ENCODE peak calls at places on chromosomes 11 and 22, in nine cellular contexts. P, W, U, M, I, K, G, Y and L are unnamed samples.

GRCh38 chr22:24588370-24588755 is 4.5 kb downstream of the LRRC75B start:
- DNase-seq in U (no peak), G (peak), I (no peak), M (no peak), Y (no peak), W (no peak), P (no peak), K (peak), L (no peak)

GRCh38 chr11:69335010-69335409 is 41.1 kb downstream of the MYEOV start:
- DNase-seq in M (no peak), K (no peak), W (no peak), Y (no peak), P (no peak), U (no peak), G (no peak), I (no peak), L (peak)

GRCh38 chr11:117443269-117444186 is 115.9 kb downstream of the CEP164 start:
- DNase-seq in K (peak), I (peak), U (no peak), W (peak), P (peak), G (peak), M (peak), Y (peak), L (no peak)

GRCh38 chr11:44568706-44569473 is 3.4 kb downstream of the CD82 start:
- DNase-seq in U (peak), W (peak), K (peak), M (no peak), I (peak), G (peak), P (peak), Y (peak), L (peak)

GRCh38 chr11:64799925-64800632 is 2.9 kb downstream of the MAP4K2 start:
- DNase-seq in M (no peak), I (no peak), P (no peak), G (no peak), U (no peak), W (no peak), Y (peak), K (no peak), L (no peak)

GRCh38 chr11:68256331-68256741 is 15.4 kb downstream of the C11orf24 start:
- DNase-seq in M (no peak), K (no peak), I (peak), G (no peak), U (no peak), W (no peak), Y (peak), P (peak), L (no peak)

GRCh38 chr22:38108561-38109319 is 1.7 kb downstream of the BAIAP2L2 start:
- DNase-seq in G (no peak), I (no peak), P (no peak), Y (no peak), K (no peak), M (no peak), U (no peak), W (no peak), L (no peak)

GRCh38 chr11:93169950-93170561 is 27.7 kb downstream of the SLC36A4 start:
- DNase-seq in G (no peak), I (peak), W (no peak), U (peak), M (no peak), K (peak), Y (peak), P (peak), L (no peak)

GRCh38 chr11:122633219-122633829 is 22.2 kb upstream of the UBASH3B start:
- DNase-seq in U (no peak), I (peak), W (no peak), P (peak), M (no peak), Y (peak), K (peak), G (peak), L (no peak)

GRCh38 chr11:26599421-26599820 is 27.4 kb upstream of the MUC15 start:
- DNase-seq in I (no peak), W (no peak), P (no peak), G (no peak), M (no peak), K (peak), Y (peak), U (no peak), L (no peak)

GRCh38 chr11:126949066-126949945 is 51.3 kb downstream of the KIRREL3 start:
- DNase-seq in W (no peak), G (no peak), U (peak), P (peak), I (peak), Y (no peak), M (no peak), K (peak), L (no peak)

GRCh38 chr11:121473064-121473777 is 20.5 kb upstream of the SORL1-AS1 start:
- DNase-seq in I (peak), Y (peak), U (peak), K (peak), P (peak), G (no peak), M (no peak), W (no peak), L (no peak)

GRCh38 chr22:42933783-42934144 is 76.7 kb upstream of the ARFGAP3 start:
- DNase-seq in I (peak), G (peak), K (peak), W (no peak), U (peak), Y (peak), M (no peak), P (peak), L (no peak)

GRCh38 chr11:13667245-13667644 is 1.2 kb upstream of the FAR1 start:
- DNase-seq in M (no peak), K (peak), I (peak), P (peak), W (no peak), G (no peak), U (no peak), Y (no peak), L (no peak)

DNA sequence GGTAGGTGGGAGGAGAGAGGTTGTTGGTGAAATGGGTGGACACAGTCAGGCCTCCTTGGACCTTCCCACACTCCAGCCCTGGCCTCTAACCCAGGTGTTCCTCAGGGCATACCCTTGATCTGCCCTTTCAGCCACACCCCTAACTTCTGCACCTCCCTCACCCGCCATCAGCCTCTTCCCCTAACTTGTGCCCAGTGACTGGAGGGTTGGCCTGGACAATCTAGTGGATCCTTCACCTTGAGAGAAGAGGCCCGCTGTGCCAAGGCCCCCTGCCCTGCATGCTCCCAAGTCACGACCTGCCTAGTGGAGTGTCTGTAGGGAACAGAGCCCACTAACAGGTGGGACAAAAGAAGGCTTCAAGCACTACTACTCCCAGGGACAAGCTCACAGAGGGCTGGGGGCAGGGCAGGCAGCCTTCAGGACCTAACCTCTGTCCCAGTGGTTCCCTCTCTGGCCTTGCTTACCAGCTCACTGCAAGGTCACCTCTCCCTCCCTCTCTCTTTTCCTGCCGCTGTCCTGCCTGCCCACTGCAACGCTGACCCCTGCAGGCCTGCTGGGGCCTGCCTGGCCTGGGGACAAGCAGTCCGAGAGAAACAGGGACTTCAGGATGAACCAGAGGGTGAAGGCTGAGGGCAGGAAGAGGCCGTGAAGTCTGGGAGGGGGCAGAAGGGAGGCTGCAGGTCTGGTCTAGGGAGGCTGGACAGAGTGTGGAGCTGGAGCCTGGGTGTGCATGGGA is 3.3 kb downstream of the SYT7 start:
- DNase-seq in M (peak), Y (no peak), P (no peak), U (no peak), I (no peak), G (no peak), K (no peak), W (no peak), L (no peak)
- TF ChIP-seq CTCF in M (peak), Y (peak), P (peak), U (peak), I (peak), G (no peak), K (peak), W (no peak), L (no peak)

GRCh38 chr11:75186999-75187398 is 36.1 kb downstream of the SLCO2B1 start:
- DNase-seq in U (no peak), P (no peak), K (no peak), I (no peak), M (no peak), Y (no peak), W (no peak), G (no peak), L (no peak)

GRCh38 chr11:75189911-75190310 is 39.0 kb downstream of the SLCO2B1 start:
- DNase-seq in Y (no peak), G (no peak), U (no peak), M (no peak), P (no peak), I (peak), W (peak), K (no peak), L (no peak)

GRCh38 chr11:75188671-75189070 is 37.8 kb downstream of the SLCO2B1 start:
- DNase-seq in I (no peak), M (no peak), G (no peak), K (no peak), W (no peak), P (no peak), U (no peak), Y (no peak), L (no peak)

GRCh38 chr11:75190652-75191329 is 39.9 kb downstream of the SLCO2B1 start:
- DNase-seq in I (no peak), Y (no peak), M (no peak), K (no peak), W (peak), U (no peak), P (no peak), G (no peak), L (no peak)

GRCh38 chr11:75189075-75189474 is 38.2 kb downstream of the SLCO2B1 start:
- DNase-seq in P (no peak), M (no peak), W (no peak), I (no peak), U (no peak), Y (no peak), K (no peak), G (no peak), L (no peak)
- TF ChIP-seq CTCF in P (no peak), M (no peak), W (no peak), I (no peak), U (no peak), Y (no peak), K (no peak), G (no peak), L (no peak)

GRCh38 chr22:26393929-26394328 is 35.1 kb upstream of the ASPHD2 start:
- DNase-seq in G (no peak), M (no peak), P (no peak), K (no peak), U (no peak), W (no peak), I (no peak), Y (no peak), L (no peak)
- TF ChIP-seq CTCF in G (peak), M (no peak), P (no peak), K (no peak), U (peak), W (no peak), I (peak), Y (peak), L (no peak)

GRCh38 chr11:84714316-84714780 is 912.8 kb downstream of the DLG2 start:
- DNase-seq in G (peak), M (peak), U (no peak), I (no peak), Y (peak), K (peak), W (no peak), P (peak), L (no peak)
- TF ChIP-seq CTCF in G (peak), M (peak), U (peak), I (no peak), Y (peak), K (peak), W (no peak), P (peak), L (no peak)

DNA sequence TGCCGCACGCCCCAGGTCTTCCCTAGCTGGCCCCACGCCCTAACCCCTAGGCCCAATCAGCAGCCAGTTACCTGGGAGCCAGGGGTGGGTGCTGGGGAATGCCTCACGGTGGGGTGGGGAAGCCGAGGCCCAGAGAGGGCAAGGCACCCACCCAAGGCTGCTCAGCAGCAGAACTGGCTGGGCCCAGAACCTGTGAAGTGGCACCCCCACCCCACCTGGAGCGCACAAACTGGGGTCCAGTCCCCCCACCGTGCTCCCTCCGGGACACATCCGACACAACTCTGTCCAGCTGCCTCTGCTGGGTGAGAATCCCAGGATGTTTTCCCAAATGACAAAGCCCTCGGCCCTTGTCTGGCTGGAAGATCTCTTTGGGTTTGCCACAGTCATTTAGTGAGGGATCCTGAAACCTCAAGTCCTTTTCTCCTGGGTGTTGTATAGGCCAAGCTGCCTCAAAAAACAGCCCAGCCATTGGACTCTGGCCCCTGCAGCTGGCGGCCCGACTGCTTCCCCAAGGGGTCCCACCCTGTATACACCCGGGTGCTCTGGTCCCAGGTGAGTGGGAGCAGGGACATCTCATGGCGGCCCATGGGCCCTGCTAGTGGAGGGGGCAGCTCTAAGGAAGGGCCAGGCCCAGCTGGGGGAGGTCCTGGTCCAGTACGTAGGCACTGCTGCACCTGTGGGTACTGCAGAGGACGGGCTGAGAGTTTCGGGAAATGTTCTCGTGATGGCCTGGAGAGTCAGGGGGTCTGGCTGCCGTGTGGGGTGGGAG is 20.9 kb downstream of the TSSC4 start:
- DNase-seq in M (no peak), W (no peak), U (no peak), K (no peak), G (no peak), I (no peak), Y (no peak), P (no peak), L (no peak)
- TF ChIP-seq CTCF in M (no peak), W (no peak), U (no peak), K (no peak), G (no peak), I (no peak), Y (no peak), P (no peak), L (no peak)

GRCh38 chr11:73760680-73761402 is at the start of gene RAB6A:
- DNase-seq in U (peak), Y (peak), I (peak), W (peak), P (peak), K (peak), M (peak), G (peak), L (peak)
- TF ChIP-seq CTCF in U (peak), Y (peak), I (peak), W (peak), P (peak), K (peak), M (peak), G (no peak), L (no peak)